ENCODE peak calls at places on chromosomes 16 and 17, in four cellular contexts. R is uterus, B is Panc1, K is upper lobe of right lung. S is an unnamed sample.

GRCh38 chr17:6755281-6755680 is 565 bp upstream of the XAF1 start:
- DNase-seq in R (peak), B (no peak), K (no peak), S (no peak)

GRCh38 chr16:70737377-70738082 is 51.7 kb upstream of the MTSS2 start:
- DNase-seq in R (peak), B (no peak), K (peak), S (no peak)

GRCh38 chr16:70689035-70689969 is 3.4 kb upstream of the MTSS2 start:
- DNase-seq in R (no peak), B (no peak), K (peak), S (no peak)

GRCh38 chr16:8848231-8848938 is 20.4 kb downstream of the CARHSP1 start:
- DNase-seq in R (no peak), B (no peak), K (peak), S (no peak)

GRCh38 chr16:1533443-1533951 is at the start of gene TMEM204:
- DNase-seq in R (peak), B (no peak), K (peak), S (no peak)

GRCh38 chr17:67566656-67567055 is 151.1 kb upstream of the NOL11 start:
- DNase-seq in R (no peak), B (no peak), K (no peak), S (no peak)

GRCh38 chr17:8555062-8555461 is 75.5 kb downstream of the MYH10 start:
- DNase-seq in R (no peak), B (no peak), K (no peak), S (no peak)

GRCh38 chr16:89020068-89020924 is 43.3 kb upstream of the CBFA2T3 start:
- DNase-seq in R (no peak), B (no peak), K (no peak), S (no peak)

GRCh38 chr16:27174007-27174406 is 29.3 kb upstream of the KDM8 start:
- DNase-seq in R (no peak), B (no peak), K (no peak), S (no peak)

GRCh38 chr17:57708401-57708800 is 36.7 kb downstream of the CCDC182 start:
- DNase-seq in R (no peak), B (no peak), K (no peak), S (no peak)

GRCh38 chr17:37450090-37450489 is 39.6 kb upstream of the DUSP14 start:
- DNase-seq in R (no peak), B (no peak), K (no peak), S (peak)

GRCh38 chr17:38587193-38587592 is 18.6 kb downstream of the SRCIN1 start:
- DNase-seq in R (no peak), B (no peak), K (no peak), S (no peak)

DNA sequence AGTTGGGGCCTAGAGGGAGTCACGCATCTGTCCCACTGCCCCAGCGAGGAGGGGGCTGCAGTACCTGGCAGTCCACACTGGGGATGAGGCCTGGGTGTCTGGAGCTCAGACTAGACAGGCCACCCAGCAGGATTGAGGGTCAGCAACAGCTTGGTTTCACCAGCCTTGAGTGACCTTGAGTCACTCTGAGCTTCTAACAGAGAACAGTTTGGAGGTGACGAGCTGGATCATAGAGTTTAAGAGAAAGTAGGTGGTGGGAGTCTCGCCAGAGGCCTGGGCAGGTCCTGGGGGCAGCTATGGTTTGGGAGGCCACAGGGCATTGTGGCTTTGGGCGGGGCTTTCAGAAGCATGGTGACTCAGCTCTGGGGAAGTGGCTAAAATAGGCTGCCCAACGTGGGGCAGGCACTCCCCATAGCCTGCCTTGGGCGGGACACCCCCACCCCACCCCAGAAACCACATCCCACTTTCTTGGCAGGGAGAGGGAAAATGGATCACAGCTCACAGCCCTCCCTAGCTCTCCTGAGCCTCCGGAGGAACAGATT is 20.5 kb downstream of the CDC42EP4 start:
- DNase-seq in R (peak), B (no peak), K (peak), S (no peak)
- H3K27ac ChIP-seq in R (peak), B (peak), K (peak), S (peak)

DNA sequence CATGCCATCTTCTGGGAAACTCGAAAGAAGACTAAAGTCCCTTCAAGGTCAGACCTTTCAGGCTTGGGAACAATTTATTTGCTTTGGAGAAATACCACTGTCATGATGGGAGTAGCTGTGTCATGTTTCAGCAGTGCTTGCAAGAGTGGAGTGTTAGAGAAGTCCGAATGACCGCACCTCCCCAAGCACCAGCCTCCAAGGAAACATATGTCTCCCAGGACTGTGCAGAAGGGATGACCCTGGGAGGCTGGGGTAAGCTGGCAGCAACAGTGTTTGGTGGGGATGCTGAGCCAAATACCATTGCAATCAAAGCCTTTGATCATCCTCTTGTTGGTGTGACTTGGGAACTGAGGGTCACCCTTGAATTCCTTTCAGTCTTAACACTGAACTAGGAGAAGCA is 245.0 kb downstream of the CA10 start:
- DNase-seq in R (no peak), B (no peak), K (no peak), S (no peak)
- H3K27ac ChIP-seq in R (no peak), B (no peak), K (no peak), S (no peak)

GRCh38 chr17:51085150-51085805 is 35.4 kb downstream of the SPAG9 start:
- DNase-seq in R (no peak), B (peak), K (no peak), S (no peak)
- H3K27ac ChIP-seq in R (no peak), B (peak), K (no peak), S (peak)

DNA sequence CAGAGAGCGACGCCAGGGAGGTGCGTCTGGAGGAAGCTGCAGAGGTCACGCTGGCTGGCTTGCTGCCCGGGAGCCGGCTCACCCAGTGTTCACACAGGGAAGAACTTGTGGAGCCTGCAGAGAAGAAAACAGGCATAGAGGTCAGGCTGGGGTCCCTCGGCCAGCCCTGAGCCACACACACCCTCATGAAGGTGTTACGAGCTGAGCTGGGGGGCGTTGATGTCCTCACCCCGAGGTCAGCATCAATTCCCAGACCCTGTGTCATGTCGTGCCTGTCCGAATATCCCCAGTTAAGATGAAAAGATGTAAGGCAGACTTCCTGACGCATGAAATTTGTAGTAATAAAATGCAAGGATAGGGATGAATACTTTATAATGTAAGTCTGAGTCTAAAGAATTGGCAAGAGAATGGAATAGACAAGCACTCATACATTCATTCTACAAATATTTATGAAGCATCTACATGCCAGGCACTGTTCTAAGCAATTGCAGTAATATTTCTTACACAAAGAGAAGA is 77.1 kb downstream of the USP31 start:
- DNase-seq in R (peak), B (no peak), K (peak), S (peak)
- H3K27ac ChIP-seq in R (peak), B (no peak), K (no peak), S (peak)

GRCh38 chr16:19366384-19366783 is 51.3 kb upstream of the TMC5 start:
- DNase-seq in R (no peak), B (no peak), K (no peak), S (no peak)
- H3K27ac ChIP-seq in R (no peak), B (no peak), K (no peak), S (no peak)

GRCh38 chr17:76685366-76685765 is 25.4 kb downstream of the MXRA7 start:
- DNase-seq in R (no peak), B (no peak), K (no peak), S (no peak)

GRCh38 chr17:76688165-76688622 is 22.6 kb downstream of the MXRA7 start:
- DNase-seq in R (peak), B (no peak), K (no peak), S (no peak)

GRCh38 chr17:76687278-76688164 is 23.2 kb downstream of the MXRA7 start:
- DNase-seq in R (peak), B (no peak), K (no peak), S (no peak)

GRCh38 chr17:76685846-76686245 is 24.9 kb downstream of the MXRA7 start:
- DNase-seq in R (no peak), B (no peak), K (no peak), S (no peak)

DNA sequence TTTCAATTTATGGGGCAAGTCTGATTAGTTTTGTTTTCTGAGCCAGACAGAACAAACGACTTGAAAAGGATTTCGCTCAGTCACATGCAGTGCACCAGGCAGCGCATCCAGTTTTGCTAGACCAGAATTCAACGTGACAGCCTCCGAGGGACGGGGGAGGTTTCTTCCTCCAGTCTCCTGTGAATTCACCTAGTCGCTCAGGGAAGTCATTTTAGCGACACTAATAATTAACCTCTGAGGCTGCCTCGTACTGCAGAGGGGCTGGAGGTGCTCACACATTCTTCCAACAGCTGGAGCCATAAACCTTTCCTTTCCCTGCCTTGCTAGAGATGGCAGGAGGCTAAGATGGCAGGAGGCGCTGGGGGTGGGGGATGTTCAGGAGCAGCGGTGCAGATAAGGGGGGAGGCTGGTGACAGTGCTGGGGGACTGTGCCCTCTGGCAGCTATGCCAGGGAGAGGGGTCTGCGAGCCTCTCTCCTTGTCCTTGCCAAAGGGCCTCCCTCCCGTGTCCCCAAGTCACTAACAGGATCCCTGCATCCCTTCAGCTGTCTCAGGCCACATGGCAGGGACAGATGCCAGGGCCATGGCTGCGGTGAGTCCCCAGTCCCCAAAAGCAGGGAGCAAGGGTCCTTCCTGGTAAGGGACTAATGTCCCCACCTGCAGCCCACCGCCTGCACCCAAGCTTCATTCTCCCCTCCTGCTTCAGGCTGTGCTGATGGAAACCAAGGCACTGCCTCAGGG is 24.1 kb downstream of the MXRA7 start:
- DNase-seq in R (no peak), B (no peak), K (no peak), S (no peak)
- H3K27ac ChIP-seq in R (peak), B (no peak), K (peak), S (no peak)

GRCh38 chr17:19648475-19649406 is at the start of gene ALDH3A2:
- DNase-seq in R (peak), B (no peak), K (peak), S (peak)

GRCh38 chr17:19650826-19651225 is 2.3 kb downstream of the ALDH3A2 start:
- DNase-seq in R (no peak), B (no peak), K (no peak), S (no peak)

GRCh38 chr17:19645608-19646250 is 2.8 kb upstream of the ALDH3A2 start:
- DNase-seq in R (peak), B (no peak), K (peak), S (no peak)

GRCh38 chr17:19646788-19647696 is 1.5 kb upstream of the ALDH3A2 start:
- DNase-seq in R (no peak), B (no peak), K (no peak), S (no peak)

DNA sequence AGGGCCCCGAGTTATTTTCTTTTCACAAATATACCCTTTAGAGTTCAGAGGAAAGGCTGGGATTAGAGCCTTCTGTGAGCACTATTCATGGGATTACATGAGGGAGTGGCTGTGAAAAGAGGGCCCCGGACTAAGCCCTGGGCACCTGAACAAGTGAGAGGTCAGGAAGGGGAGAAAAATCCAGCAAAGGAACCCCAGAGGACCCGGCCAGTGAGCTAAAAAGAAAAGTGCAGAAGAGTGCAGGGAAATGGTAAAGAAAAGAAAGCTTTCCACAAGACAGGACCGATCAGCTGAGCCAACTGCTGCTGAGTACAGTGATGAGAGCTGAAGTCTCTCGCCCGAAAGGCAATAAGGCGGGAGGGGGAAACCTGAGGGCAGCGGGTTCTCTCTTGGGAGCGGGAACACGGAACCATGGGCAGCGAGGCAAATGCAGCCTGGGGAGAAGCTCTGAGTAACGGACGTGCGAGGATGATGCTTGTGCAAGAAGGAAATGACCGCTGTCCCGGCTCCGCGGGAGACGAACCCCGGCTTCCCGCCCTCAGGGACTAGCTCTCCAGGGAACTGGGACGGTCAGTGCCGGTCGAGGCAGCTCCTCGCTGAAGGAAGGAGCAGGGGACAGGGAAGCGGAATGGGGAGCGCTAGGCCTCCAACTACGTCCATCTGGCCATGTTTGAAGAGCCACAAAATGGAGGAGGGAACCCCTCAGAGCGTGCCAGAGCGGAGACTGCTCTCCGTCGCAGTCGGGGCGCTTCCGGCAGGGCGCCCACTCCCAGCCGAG is 665 bp upstream of the ALDH3A2 start:
- DNase-seq in R (peak), B (no peak), K (peak), S (no peak)
- H3K27ac ChIP-seq in R (peak), B (peak), K (peak), S (peak)

S was measured in epithelial cell of prostate.